ENCODE peak calls at places on chromosomes 6 and 20, in four cellular contexts. P, X, I and Y are unnamed samples.

GRCh38 chr6:167849846-167850459 is 23.2 kb downstream of the AFDN start:
- DNase-seq in P (no peak), X (peak), I (no peak), Y (no peak)

GRCh38 chr20:8427419-8428065 is 295.5 kb downstream of the PLCB1 start:
- DNase-seq in P (no peak), X (no peak), I (peak), Y (no peak)

GRCh38 chr6:87697581-87698552 is 4.2 kb downstream of the AKIRIN2 start:
- DNase-seq in P (no peak), X (peak), I (peak), Y (no peak)

GRCh38 chr6:34238507-34239239 is 2.0 kb downstream of the HMGA1 start:
- DNase-seq in P (peak), X (no peak), I (peak), Y (no peak)

GRCh38 chr6:20212392-20213111 is at the start of gene MBOAT1:
- DNase-seq in P (peak), X (peak), I (peak), Y (peak)

GRCh38 chr6:75283907-75284284 is 696 bp downstream of the TMEM30A start:
- DNase-seq in P (no peak), X (peak), I (no peak), Y (no peak)

GRCh38 chr20:36154696-36155628 is at the start of gene EPB41L1:
- DNase-seq in P (peak), X (no peak), I (peak), Y (no peak)

GRCh38 chr6:143539106-143539505 is 27.6 kb upstream of the FUCA2 start:
- DNase-seq in P (no peak), X (no peak), I (no peak), Y (no peak)

GRCh38 chr6:13157293-13157692 is 171.0 kb downstream of the TBC1D7 start:
- DNase-seq in P (no peak), X (no peak), I (no peak), Y (no peak)

GRCh38 chr20:38123021-38123587 is 42.0 kb downstream of the TGM2 start:
- DNase-seq in P (peak), X (no peak), I (peak), Y (no peak)

GRCh38 chr6:67766061-67766460 is 869.0 kb upstream of the ADGRB3 start:
- DNase-seq in P (no peak), X (no peak), I (peak), Y (no peak)

GRCh38 chr6:14705841-14706377 is 540.0 kb upstream of the JARID2 start:
- DNase-seq in P (no peak), X (peak), I (peak), Y (no peak)

DNA sequence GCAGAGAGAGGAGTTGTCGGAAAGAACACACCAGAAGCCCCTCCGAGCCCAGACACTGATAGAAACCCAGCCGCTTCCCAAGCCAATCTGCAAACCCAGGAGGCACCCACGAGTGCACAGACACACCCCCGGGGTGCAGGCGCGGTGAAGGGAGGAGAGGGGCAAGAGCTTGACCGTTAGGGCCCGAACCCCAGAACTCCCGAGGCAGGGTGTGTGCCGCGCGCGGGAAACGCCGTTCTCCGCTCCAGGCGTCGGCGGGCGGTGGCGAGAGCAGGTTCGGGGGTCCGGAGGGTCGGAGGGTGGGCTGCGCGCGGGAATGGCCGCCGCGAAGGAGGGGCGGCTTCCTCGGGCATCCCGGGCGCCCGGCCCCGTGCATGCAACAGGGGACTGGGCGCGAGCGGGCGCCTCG is 549 bp downstream of the ELOVL2 start:
- DNase-seq in P (peak), X (no peak), I (no peak), Y (no peak)
- H3K4me3 ChIP-seq in P (peak), X (peak), I (peak), Y (no peak)

DNA sequence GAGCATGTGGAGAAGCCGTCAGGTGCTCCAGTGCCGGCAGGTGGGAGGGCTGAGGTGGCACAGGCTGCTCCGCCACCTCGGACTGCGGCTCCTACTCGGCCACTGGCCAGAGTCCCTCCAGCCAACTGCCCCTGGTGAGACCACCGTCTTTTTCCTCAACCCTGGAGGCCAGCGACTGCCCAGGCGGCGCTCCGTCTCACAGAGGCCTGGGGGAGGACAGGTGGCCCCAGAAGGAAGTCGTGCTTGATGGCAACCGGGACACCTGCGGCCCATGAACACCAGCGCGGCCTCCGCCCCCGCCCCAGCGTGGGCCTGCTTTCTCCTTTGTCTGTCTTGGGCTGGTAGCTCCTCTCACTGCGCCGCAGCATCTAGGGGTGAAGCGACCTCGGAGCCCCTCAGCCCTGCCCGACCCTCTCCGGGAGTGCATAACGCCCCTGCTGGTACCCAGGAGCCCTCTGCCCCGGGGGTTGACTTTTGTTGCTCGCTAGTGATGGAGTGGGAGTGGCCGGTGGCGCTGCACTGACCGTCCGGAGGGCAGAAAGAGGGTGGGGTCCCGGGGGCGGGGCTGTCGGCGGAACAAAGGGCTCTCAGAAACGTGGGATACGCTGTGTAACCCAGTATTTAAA is 706 bp upstream of the TUBB2B start:
- DNase-seq in P (peak), X (no peak), I (no peak), Y (no peak)
- H3K4me3 ChIP-seq in P (peak), X (peak), I (no peak), Y (no peak)

GRCh38 chr6:107674995-107675738 is 148.9 kb downstream of the SCML4 start:
- DNase-seq in P (peak), X (peak), I (peak), Y (peak)
- H3K4me3 ChIP-seq in P (peak), X (no peak), I (no peak), Y (peak)

DNA sequence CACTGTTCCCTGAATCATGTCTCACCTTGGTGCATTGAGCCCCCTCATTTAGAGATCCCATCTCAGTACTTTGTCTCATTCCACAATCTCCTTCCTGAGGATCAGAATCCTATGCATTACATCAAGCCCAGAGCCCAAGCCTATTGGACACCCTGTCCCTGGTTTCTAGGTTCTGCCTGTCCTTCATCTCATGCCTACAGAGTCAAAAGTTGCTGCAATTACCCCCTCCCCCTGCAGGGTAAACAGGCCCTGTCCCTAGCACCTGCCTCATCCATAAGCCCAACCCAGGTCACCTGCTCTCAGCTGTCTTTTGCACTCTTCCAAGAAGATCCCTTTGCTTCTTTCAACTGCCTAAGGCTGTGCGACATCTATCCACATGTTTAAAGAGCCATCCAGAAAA is 93.9 kb downstream of the SPTLC3 start:
- DNase-seq in P (no peak), X (peak), I (no peak), Y (no peak)
- H3K4me3 ChIP-seq in P (no peak), X (no peak), I (no peak), Y (no peak)

DNA sequence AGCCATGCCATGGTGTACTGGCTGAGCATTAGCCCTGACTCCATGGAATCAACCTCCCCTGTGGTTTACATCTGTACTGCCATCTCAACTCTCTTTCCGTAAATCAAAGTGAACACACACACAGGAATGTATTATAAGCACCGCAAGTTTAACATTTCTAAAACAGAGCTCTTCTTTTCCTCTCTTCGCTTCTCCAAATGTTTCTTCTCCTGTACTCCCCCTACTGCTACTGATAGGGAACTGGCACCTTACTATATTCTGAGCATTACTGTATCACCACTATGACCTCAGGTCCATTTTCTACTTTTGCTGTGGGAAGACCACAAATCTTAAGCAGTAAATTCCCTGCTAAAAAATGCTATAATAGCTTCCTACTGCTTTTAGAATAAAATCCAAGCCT is 101.2 kb downstream of the NUS1 start:
- DNase-seq in P (no peak), X (no peak), I (peak), Y (peak)
- H3K4me3 ChIP-seq in P (no peak), X (no peak), I (no peak), Y (no peak)

GRCh38 chr20:3811421-3812258 is 8.7 kb upstream of the AP5S1 start:
- DNase-seq in P (peak), X (peak), I (peak), Y (peak)

GRCh38 chr20:3808141-3808479 is 12.0 kb downstream of the CDC25B start:
- DNase-seq in P (peak), X (peak), I (peak), Y (no peak)

GRCh38 chr20:3805594-3806264 is 9.6 kb downstream of the CDC25B start:
- DNase-seq in P (peak), X (peak), I (peak), Y (no peak)

GRCh38 chr20:3812259-3812681 is 8.1 kb upstream of the AP5S1 start:
- DNase-seq in P (no peak), X (no peak), I (no peak), Y (no peak)

GRCh38 chr20:3808544-3808943 is 11.8 kb upstream of the AP5S1 start:
- DNase-seq in P (no peak), X (no peak), I (no peak), Y (no peak)
- H3K4me3 ChIP-seq in P (no peak), X (no peak), I (peak), Y (no peak)